ENCODE peak calls at places on chromosome 3, in eight cellular contexts. R is endothelial cell, C is astrocyte of the spinal cord, X is astrocyte of the cerebellum, U is epithelial cell of esophagus, T is GM12865, L is transverse colon, A is chondrocyte. Q is an unnamed sample.

GRCh38 chr3:3189961-3190360 is 10.5 kb upstream of the CRBN start:
- DNase-seq in R (no peak), C (no peak), X (no peak), U (no peak), T (no peak), L (no peak), A (no peak), Q (no peak)

GRCh38 chr3:105274958-105275357 is 91.8 kb upstream of the ALCAM start:
- DNase-seq in R (no peak), C (peak; percentile 59), X (no peak), U (peak; percentile 96), T (no peak), L (no peak), A (no peak), Q (no peak)

GRCh38 chr3:169308654-169309325 is 354.7 kb downstream of the MECOM start:
- DNase-seq in R (no peak), C (no peak), X (peak; percentile 18), U (no peak), T (no peak), L (no peak), A (no peak), Q (no peak)

GRCh38 chr3:25384471-25384870 is 43.6 kb upstream of the RARB start:
- DNase-seq in R (no peak), C (no peak), X (no peak), U (no peak), T (no peak), L (no peak), A (no peak), Q (no peak)

GRCh38 chr3:196238612-196239190 is 22.4 kb downstream of the SLC51A start:
- DNase-seq in R (no peak), C (peak; percentile 17), X (no peak), U (peak; percentile 47), T (no peak), L (no peak), A (no peak), Q (no peak)

GRCh38 chr3:193548406-193548805 is 6.3 kb downstream of the ATP13A4 start:
- DNase-seq in R (no peak), C (no peak), X (no peak), U (no peak), T (no peak), L (no peak), A (no peak), Q (no peak)

GRCh38 chr3:27312044-27312668 is 57.0 kb downstream of the NEK10 start:
- DNase-seq in R (peak; percentile 14), C (peak; percentile 79), X (peak; percentile 65), U (peak; percentile 79), T (peak; percentile 56), L (no peak), A (no peak), Q (peak; percentile 50)

GRCh38 chr3:47476644-47477199 is 981 bp upstream of the SCAP start:
- DNase-seq in R (no peak), C (no peak), X (no peak), U (no peak), T (no peak), L (peak; percentile 11), A (no peak), Q (no peak)

GRCh38 chr3:128413003-128413370 is 53.7 kb downstream of the DNAJB8 start:
- DNase-seq in R (no peak), C (no peak), X (no peak), U (no peak), T (no peak), L (no peak), A (no peak), Q (no peak)

GRCh38 chr3:16378920-16379319 is 113.9 kb downstream of the OXNAD1 start:
- DNase-seq in R (no peak), C (peak; percentile 50), X (no peak), U (peak; percentile 68), T (peak; percentile 84), L (no peak), A (no peak), Q (peak; percentile 58)

GRCh38 chr3:81734742-81735141 is 26.7 kb downstream of the GBE1 start:
- DNase-seq in R (no peak), C (no peak), X (no peak), U (peak; percentile 82), T (no peak), L (no peak), A (no peak), Q (no peak)

GRCh38 chr3:162610261-162610660 is 1113.7 kb downstream of the OTOL1 start:
- DNase-seq in R (no peak), C (no peak), X (no peak), U (no peak), T (no peak), L (no peak), A (no peak), Q (no peak)

GRCh38 chr3:15601046-15601398 is 347 bp downstream of the HACL1 start:
- DNase-seq in R (no peak), C (no peak), X (no peak), U (peak; percentile 40), T (no peak), L (no peak), A (no peak), Q (no peak)

GRCh38 chr3:142912440-142913172 is 23.7 kb upstream of the PCOLCE2 start:
- DNase-seq in R (no peak), C (no peak), X (no peak), U (no peak), T (no peak), L (no peak), A (no peak), Q (no peak)

GRCh38 chr3:29319262-29319661 is 38.4 kb downstream of the RBMS3 start:
- DNase-seq in R (no peak), C (no peak), X (no peak), U (no peak), T (peak; percentile 64), L (no peak), A (no peak), Q (peak; percentile 6)

GRCh38 chr3:29319798-29320197 is 38.9 kb downstream of the RBMS3 start:
- DNase-seq in R (no peak), C (no peak), X (no peak), U (peak; percentile 27), T (no peak), L (no peak), A (no peak), Q (no peak)

GRCh38 chr3:29314727-29315088 is 33.8 kb downstream of the RBMS3 start:
- DNase-seq in R (no peak), C (no peak), X (no peak), U (no peak), T (no peak), L (no peak), A (no peak), Q (no peak)

GRCh38 chr3:29318251-29318650 is 37.4 kb downstream of the RBMS3 start:
- DNase-seq in R (no peak), C (no peak), X (no peak), U (no peak), T (no peak), L (no peak), A (no peak), Q (no peak)

GRCh38 chr3:29317659-29318173 is 36.8 kb downstream of the RBMS3 start:
- DNase-seq in R (no peak), C (no peak), X (no peak), U (peak; percentile 38), T (no peak), L (no peak), A (no peak), Q (no peak)
- TF ChIP-seq CTCF in R (no peak), C (no peak), X (no peak), U (no peak), T (no peak), L (no peak), A (no peak), Q (no peak)

DNA sequence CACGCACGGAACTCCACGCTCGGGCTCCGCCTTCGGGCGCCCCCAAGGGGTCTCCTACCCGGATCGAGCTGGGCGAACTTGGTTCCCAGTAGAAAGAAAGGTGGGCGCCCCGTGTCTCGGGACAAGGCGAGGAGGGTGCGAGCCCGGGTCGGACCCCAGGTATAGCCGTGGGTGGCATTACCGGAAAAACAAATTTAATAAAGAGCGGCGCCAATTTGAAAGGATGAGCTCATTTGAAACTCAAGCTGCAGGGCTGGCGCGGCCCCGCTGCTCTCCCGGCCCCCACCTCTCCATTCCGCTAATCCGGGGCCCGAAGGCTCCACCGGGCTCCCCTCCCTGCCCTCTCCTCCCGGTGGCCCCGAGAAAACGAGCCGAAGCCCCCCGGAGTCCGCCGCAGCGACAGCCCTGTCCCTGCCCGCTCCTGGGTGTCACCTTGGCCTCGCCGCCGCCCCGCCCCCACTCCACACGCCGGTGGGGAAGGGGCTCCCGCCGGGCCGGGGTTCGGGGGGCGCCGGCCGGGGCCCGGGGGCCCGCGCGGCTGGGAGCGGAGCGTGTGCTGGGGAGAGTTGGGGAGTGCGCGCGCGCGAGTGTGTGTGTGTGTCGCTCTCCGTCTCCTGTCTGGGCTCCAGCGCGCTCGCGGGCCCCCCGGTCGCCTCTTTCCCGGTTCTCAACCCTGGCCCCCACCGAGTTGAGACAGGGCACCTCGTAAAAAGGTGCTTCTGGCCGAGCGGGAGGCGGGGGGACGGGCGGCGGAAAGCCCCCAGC is 1.4 kb downstream of the IGF2BP2 start:
- DNase-seq in R (peak; percentile 43), C (no peak), X (no peak), U (peak; percentile 58), T (peak; percentile 26), L (peak; percentile 53), A (no peak), Q (peak; percentile 41)
- TF ChIP-seq CTCF in R (no peak), C (no peak), X (peak; percentile 32), U (no peak), T (no peak), L (no peak), A (peak; percentile 63), Q (no peak)

DNA sequence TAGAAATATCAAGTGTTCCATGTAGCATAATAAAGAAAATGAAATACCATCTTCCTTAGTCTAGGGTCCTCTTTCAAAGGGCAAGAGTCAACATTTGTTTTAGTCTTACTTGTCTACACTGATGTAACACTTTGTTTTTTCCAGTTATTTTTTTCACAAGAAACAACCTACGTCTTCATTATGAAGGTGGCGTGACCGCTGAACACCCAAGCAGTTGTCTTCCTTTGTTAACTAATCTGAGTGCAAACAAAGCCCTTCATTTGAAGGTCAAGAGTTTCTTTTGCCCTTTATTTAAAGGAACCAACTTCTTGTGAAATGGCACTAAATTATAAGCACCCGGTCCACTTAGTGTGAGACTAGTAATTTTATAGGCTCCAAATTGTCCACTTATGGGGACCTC is 73.2 kb downstream of the CD47 start:
- DNase-seq in R (no peak), C (no peak), X (no peak), U (no peak), T (no peak), L (no peak), A (no peak), Q (no peak)
- TF ChIP-seq CTCF in R (no peak), C (no peak), X (no peak), U (no peak), T (no peak), L (no peak), A (no peak), Q (no peak)

DNA sequence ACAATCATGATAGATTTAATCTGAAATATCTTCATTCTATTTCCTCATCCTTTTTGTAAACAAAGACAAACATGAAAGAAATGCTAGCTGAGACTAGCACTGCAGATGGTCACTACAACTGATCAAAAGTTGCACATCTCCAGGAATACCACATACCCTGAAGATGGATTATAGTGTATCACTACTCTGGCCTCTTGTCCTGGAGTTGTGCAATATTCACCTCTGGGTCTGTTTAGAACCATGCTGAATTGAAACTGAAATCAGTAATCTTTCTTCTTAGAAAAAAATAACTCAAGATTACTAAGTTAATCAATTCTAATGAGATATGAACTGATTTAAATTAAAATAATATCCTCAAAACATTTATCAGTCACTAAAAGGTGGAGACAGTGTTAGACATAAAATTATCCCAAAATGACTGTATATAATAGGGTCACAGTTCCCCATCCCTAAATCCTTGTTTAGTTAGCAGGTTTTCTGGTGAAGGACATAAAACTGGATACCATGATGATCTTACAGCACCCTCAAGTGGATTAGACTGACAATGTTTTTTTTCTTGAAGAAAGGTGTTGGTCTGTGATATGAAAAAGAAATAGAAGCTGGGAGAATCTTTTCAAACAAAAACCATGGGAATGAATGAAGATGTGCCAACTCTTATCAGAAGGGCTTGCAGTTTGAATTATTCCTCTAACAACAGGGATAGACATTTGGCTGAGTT is 7.2 kb upstream of the TTC14 start:
- DNase-seq in R (no peak), C (peak; percentile 68), X (peak; percentile 39), U (peak; percentile 69), T (peak; percentile 50), L (no peak), A (no peak), Q (peak; percentile 20)
- TF ChIP-seq CTCF in R (peak; percentile 28), C (peak; percentile 52), X (peak; percentile 46), U (peak; percentile 61), T (peak; percentile 43), L (no peak), A (peak; percentile 81), Q (peak; percentile 48)

Q was measured in GM10248.